ENCODE peak calls at places on chromosome 1, in ten cellular contexts. One of them, this sample, is unnamed.

GRCh38 chr1:164651378-164651951 is 92.5 kb downstream of the PBX1 start:
- DNase-seq in BJ: no peak
- DNase-seq in astrocyte of the spinal cord: peak; percentile 73
- DNase-seq in ovary: no peak
- DNase-seq in neural crest cell: no peak
- DNase-seq in GM13977: no peak
- DNase-seq in endothelial cell: no peak
- DNase-seq in tibial nerve: no peak
- DNase-seq in HFFc6: no peak
- DNase-seq in progenitor cell of endocrine pancreas: no peak
- DNase-seq in this sample: no peak

GRCh38 chr1:172883844-172884243 is 166.9 kb downstream of the TNFSF18 start:
- DNase-seq in BJ: no peak
- DNase-seq in astrocyte of the spinal cord: peak; percentile 52
- DNase-seq in ovary: no peak
- DNase-seq in neural crest cell: no peak
- DNase-seq in GM13977: no peak
- DNase-seq in endothelial cell: no peak
- DNase-seq in tibial nerve: no peak
- DNase-seq in HFFc6: no peak
- DNase-seq in progenitor cell of endocrine pancreas: no peak
- DNase-seq in this sample: no peak

GRCh38 chr1:168365719-168366474 is 85.2 kb downstream of the TBX19 start:
- DNase-seq in BJ: no peak
- DNase-seq in astrocyte of the spinal cord: no peak
- DNase-seq in ovary: no peak
- DNase-seq in neural crest cell: no peak
- DNase-seq in GM13977: no peak
- DNase-seq in endothelial cell: no peak
- DNase-seq in tibial nerve: no peak
- DNase-seq in HFFc6: no peak
- DNase-seq in progenitor cell of endocrine pancreas: no peak
- DNase-seq in this sample: no peak

GRCh38 chr1:49106438-49106837 is 329.7 kb upstream of the BEND5 start:
- DNase-seq in BJ: no peak
- DNase-seq in astrocyte of the spinal cord: no peak
- DNase-seq in ovary: no peak
- DNase-seq in neural crest cell: no peak
- DNase-seq in GM13977: no peak
- DNase-seq in endothelial cell: no peak
- DNase-seq in tibial nerve: no peak
- DNase-seq in HFFc6: no peak
- DNase-seq in progenitor cell of endocrine pancreas: no peak
- DNase-seq in this sample: no peak

GRCh38 chr1:68379085-68379478 is 70.7 kb downstream of the RPE65 start:
- DNase-seq in BJ: no peak
- DNase-seq in astrocyte of the spinal cord: peak; percentile 8
- DNase-seq in ovary: no peak
- DNase-seq in neural crest cell: no peak
- DNase-seq in GM13977: no peak
- DNase-seq in endothelial cell: no peak
- DNase-seq in tibial nerve: no peak
- DNase-seq in HFFc6: peak; percentile 21
- DNase-seq in progenitor cell of endocrine pancreas: no peak
- DNase-seq in this sample: no peak

GRCh38 chr1:33036051-33036525 is 595 bp downstream of the AK2 start:
- DNase-seq in BJ: no peak
- DNase-seq in astrocyte of the spinal cord: no peak
- DNase-seq in ovary: no peak
- DNase-seq in neural crest cell: no peak
- DNase-seq in GM13977: no peak
- DNase-seq in endothelial cell: no peak
- DNase-seq in tibial nerve: no peak
- DNase-seq in HFFc6: peak; percentile 44
- DNase-seq in progenitor cell of endocrine pancreas: no peak
- DNase-seq in this sample: no peak

GRCh38 chr1:61165402-61165801 is 83.0 kb downstream of the NFIA start:
- DNase-seq in BJ: no peak
- DNase-seq in astrocyte of the spinal cord: no peak
- DNase-seq in ovary: no peak
- DNase-seq in neural crest cell: no peak
- DNase-seq in GM13977: no peak
- DNase-seq in endothelial cell: no peak
- DNase-seq in tibial nerve: no peak
- DNase-seq in HFFc6: no peak
- DNase-seq in progenitor cell of endocrine pancreas: no peak
- DNase-seq in this sample: no peak

GRCh38 chr1:61925591-61926298 is 183.5 kb downstream of the PATJ start:
- DNase-seq in BJ: no peak
- DNase-seq in astrocyte of the spinal cord: no peak
- DNase-seq in ovary: no peak
- DNase-seq in neural crest cell: no peak
- DNase-seq in GM13977: no peak
- DNase-seq in endothelial cell: no peak
- DNase-seq in tibial nerve: no peak
- DNase-seq in HFFc6: no peak
- DNase-seq in progenitor cell of endocrine pancreas: no peak
- DNase-seq in this sample: no peak

GRCh38 chr1:236893626-236894545 is 98.8 kb downstream of the MTR start:
- DNase-seq in BJ: peak; percentile 82
- DNase-seq in astrocyte of the spinal cord: no peak
- DNase-seq in ovary: no peak
- DNase-seq in neural crest cell: no peak
- DNase-seq in GM13977: no peak
- DNase-seq in endothelial cell: no peak
- DNase-seq in tibial nerve: no peak
- DNase-seq in HFFc6: peak; percentile 83
- DNase-seq in progenitor cell of endocrine pancreas: no peak
- DNase-seq in this sample: no peak

GRCh38 chr1:19769211-19769932 is 30.3 kb downstream of the TMCO4 start:
- DNase-seq in BJ: no peak
- DNase-seq in astrocyte of the spinal cord: no peak
- DNase-seq in ovary: no peak
- DNase-seq in neural crest cell: no peak
- DNase-seq in GM13977: no peak
- DNase-seq in endothelial cell: no peak
- DNase-seq in tibial nerve: no peak
- DNase-seq in HFFc6: no peak
- DNase-seq in progenitor cell of endocrine pancreas: no peak
- DNase-seq in this sample: no peak

DNA sequence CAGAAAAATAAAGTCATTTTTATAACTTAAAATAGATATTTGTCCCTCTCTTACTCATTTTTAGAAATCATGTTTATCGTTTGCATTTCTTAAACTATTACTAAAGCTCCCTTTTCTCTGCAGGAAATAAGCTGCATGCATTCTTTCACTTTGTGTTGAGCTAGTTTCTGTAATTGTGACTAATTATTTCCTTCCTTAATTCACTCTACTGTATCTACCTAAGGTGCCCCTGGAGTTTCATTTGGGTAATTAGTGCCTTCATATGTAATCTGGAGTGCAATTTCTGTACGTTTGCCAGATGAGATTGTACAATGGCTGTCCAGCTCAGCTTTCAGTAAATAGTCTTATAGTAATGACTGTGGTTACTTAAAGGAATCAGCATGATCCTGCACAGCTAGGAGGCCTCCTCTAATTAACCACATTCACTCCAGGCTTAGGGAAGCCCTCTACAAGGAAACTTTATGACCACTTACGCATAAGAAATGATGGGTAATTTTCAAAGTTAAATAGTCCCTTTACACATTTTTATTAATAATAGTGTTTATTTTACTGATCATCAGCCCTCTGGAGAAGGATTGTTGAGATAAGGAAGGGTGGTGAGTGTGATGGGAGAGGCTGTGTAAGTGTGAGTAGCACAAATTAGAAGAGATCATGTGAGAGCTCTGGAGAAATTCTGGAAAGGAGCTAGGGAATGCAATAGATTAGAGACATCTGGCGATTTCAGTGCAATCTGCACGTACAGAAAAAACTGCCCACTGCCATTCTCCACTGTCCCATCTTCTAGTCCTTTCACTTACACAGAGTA is 86.8 kb downstream of the LRRC8C start:
- DNase-seq in BJ: no peak
- DNase-seq in astrocyte of the spinal cord: no peak
- DNase-seq in ovary: no peak
- DNase-seq in neural crest cell: no peak
- DNase-seq in GM13977: peak; percentile 54
- DNase-seq in endothelial cell: no peak
- DNase-seq in tibial nerve: no peak
- DNase-seq in HFFc6: peak; percentile 47
- DNase-seq in progenitor cell of endocrine pancreas: no peak
- DNase-seq in this sample: no peak
- TF ChIP-seq CTCF in BJ: no peak
- TF ChIP-seq CTCF in astrocyte of the spinal cord: no peak
- TF ChIP-seq CTCF in ovary: no peak
- TF ChIP-seq CTCF in neural crest cell: no peak
- TF ChIP-seq CTCF in GM13977: no peak
- TF ChIP-seq CTCF in endothelial cell: no peak
- TF ChIP-seq CTCF in tibial nerve: no peak
- TF ChIP-seq CTCF in HFFc6: peak; percentile 19
- TF ChIP-seq CTCF in progenitor cell of endocrine pancreas: no peak
- TF ChIP-seq CTCF in this sample: no peak

DNA sequence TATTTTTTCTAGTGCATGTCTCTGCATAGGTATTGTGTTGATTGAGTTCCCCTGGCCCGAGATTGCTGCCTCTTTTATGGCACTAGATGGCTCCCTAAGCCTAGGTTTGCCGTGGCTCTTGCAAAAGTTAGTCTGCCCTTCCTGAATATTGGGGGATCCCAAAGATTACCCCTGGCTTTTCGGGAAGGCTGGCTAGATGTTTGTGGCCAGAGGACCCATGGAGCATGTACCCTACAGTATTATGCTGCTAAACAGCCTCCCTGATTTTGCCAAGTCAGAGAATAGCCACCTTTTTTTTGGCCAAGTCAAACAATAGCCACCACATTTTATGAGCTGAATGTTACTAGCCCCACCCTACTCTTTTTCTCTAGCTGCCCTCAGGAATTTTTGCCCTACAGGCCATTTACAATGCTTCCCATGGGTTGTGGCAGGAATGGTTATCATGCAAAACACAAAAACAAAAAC is 343.2 kb downstream of the OLFM3 start:
- DNase-seq in BJ: no peak
- DNase-seq in astrocyte of the spinal cord: peak; percentile 4
- DNase-seq in ovary: no peak
- DNase-seq in neural crest cell: no peak
- DNase-seq in GM13977: no peak
- DNase-seq in endothelial cell: peak; percentile 22
- DNase-seq in tibial nerve: no peak
- DNase-seq in HFFc6: no peak
- DNase-seq in progenitor cell of endocrine pancreas: no peak
- DNase-seq in this sample: no peak
- TF ChIP-seq CTCF in BJ: peak; percentile 5
- TF ChIP-seq CTCF in astrocyte of the spinal cord: peak; percentile 33
- TF ChIP-seq CTCF in ovary: no peak
- TF ChIP-seq CTCF in neural crest cell: peak; percentile 47
- TF ChIP-seq CTCF in GM13977: peak; percentile 49
- TF ChIP-seq CTCF in endothelial cell: no peak
- TF ChIP-seq CTCF in tibial nerve: no peak
- TF ChIP-seq CTCF in HFFc6: no peak
- TF ChIP-seq CTCF in progenitor cell of endocrine pancreas: peak; percentile 58
- TF ChIP-seq CTCF in this sample: no peak

GRCh38 chr1:160884091-160884490 is 889 bp downstream of the ITLN1 start:
- DNase-seq in BJ: no peak
- DNase-seq in astrocyte of the spinal cord: no peak
- DNase-seq in ovary: no peak
- DNase-seq in neural crest cell: no peak
- DNase-seq in GM13977: no peak
- DNase-seq in endothelial cell: no peak
- DNase-seq in tibial nerve: no peak
- DNase-seq in HFFc6: no peak
- DNase-seq in progenitor cell of endocrine pancreas: no peak
- DNase-seq in this sample: no peak

GRCh38 chr1:160885080-160885479 is at the start of gene ITLN1:
- DNase-seq in BJ: no peak
- DNase-seq in astrocyte of the spinal cord: no peak
- DNase-seq in ovary: no peak
- DNase-seq in neural crest cell: no peak
- DNase-seq in GM13977: no peak
- DNase-seq in endothelial cell: no peak
- DNase-seq in tibial nerve: no peak
- DNase-seq in HFFc6: no peak
- DNase-seq in progenitor cell of endocrine pancreas: no peak
- DNase-seq in this sample: no peak

GRCh38 chr1:160888926-160889325 is 3.9 kb upstream of the ITLN1 start:
- DNase-seq in BJ: no peak
- DNase-seq in astrocyte of the spinal cord: no peak
- DNase-seq in ovary: no peak
- DNase-seq in neural crest cell: no peak
- DNase-seq in GM13977: no peak
- DNase-seq in endothelial cell: no peak
- DNase-seq in tibial nerve: no peak
- DNase-seq in HFFc6: no peak
- DNase-seq in progenitor cell of endocrine pancreas: no peak
- DNase-seq in this sample: no peak

GRCh38 chr1:160883586-160883985 is 1.4 kb downstream of the ITLN1 start:
- DNase-seq in BJ: no peak
- DNase-seq in astrocyte of the spinal cord: no peak
- DNase-seq in ovary: no peak
- DNase-seq in neural crest cell: no peak
- DNase-seq in GM13977: no peak
- DNase-seq in endothelial cell: no peak
- DNase-seq in tibial nerve: no peak
- DNase-seq in HFFc6: no peak
- DNase-seq in progenitor cell of endocrine pancreas: no peak
- DNase-seq in this sample: no peak

GRCh38 chr1:160884579-160884978 is 401 bp downstream of the ITLN1 start:
- DNase-seq in BJ: no peak
- DNase-seq in astrocyte of the spinal cord: no peak
- DNase-seq in ovary: no peak
- DNase-seq in neural crest cell: no peak
- DNase-seq in GM13977: no peak
- DNase-seq in endothelial cell: no peak
- DNase-seq in tibial nerve: no peak
- DNase-seq in HFFc6: peak; percentile 14
- DNase-seq in progenitor cell of endocrine pancreas: no peak
- DNase-seq in this sample: no peak
- TF ChIP-seq CTCF in BJ: no peak
- TF ChIP-seq CTCF in astrocyte of the spinal cord: no peak
- TF ChIP-seq CTCF in ovary: no peak
- TF ChIP-seq CTCF in neural crest cell: peak; percentile 32
- TF ChIP-seq CTCF in GM13977: no peak
- TF ChIP-seq CTCF in endothelial cell: no peak
- TF ChIP-seq CTCF in tibial nerve: no peak
- TF ChIP-seq CTCF in HFFc6: peak; percentile 76
- TF ChIP-seq CTCF in progenitor cell of endocrine pancreas: peak; percentile 45
- TF ChIP-seq CTCF in this sample: no peak

DNA sequence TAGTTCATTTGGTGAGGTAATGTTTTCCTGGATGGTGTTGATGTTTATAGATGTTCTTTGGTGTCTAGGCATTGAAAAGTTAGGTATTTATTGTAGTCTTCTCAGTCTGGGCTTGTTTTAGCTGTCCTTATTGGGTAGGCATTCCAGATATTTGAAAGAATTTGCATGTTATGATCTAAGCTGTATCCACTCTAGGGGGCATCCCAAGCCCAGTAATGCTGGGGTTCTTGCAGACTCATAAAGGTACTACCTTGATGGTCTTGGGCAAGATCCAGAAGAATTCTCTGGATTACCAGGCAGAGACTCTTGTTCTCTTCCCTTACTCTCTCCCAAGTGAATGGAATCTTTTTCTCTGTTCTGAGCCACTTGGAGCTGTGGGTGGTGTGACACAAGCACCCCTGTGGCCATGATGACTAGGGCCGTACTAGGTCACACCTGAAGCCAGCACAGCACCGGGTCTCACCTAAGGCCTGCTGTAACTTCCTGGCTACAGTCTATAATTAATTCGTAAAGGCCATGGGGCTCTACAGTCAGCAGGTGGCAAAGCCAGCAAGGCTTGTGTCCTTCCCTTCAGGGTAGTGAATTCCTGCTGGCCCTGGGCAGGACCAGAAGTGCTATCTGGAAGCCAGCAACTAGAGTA is 74.8 kb upstream of the PDE4B start:
- DNase-seq in BJ: peak; percentile 12
- DNase-seq in astrocyte of the spinal cord: peak; percentile 45
- DNase-seq in ovary: no peak
- DNase-seq in neural crest cell: no peak
- DNase-seq in GM13977: no peak
- DNase-seq in endothelial cell: no peak
- DNase-seq in tibial nerve: no peak
- DNase-seq in HFFc6: peak; percentile 37
- DNase-seq in progenitor cell of endocrine pancreas: no peak
- DNase-seq in this sample: no peak
- TF ChIP-seq CTCF in BJ: peak; percentile 35
- TF ChIP-seq CTCF in astrocyte of the spinal cord: peak; percentile 31
- TF ChIP-seq CTCF in ovary: no peak
- TF ChIP-seq CTCF in neural crest cell: no peak
- TF ChIP-seq CTCF in GM13977: no peak
- TF ChIP-seq CTCF in endothelial cell: no peak
- TF ChIP-seq CTCF in tibial nerve: no peak
- TF ChIP-seq CTCF in HFFc6: peak; percentile 65
- TF ChIP-seq CTCF in progenitor cell of endocrine pancreas: no peak
- TF ChIP-seq CTCF in this sample: no peak